ENCODE peak calls at places on chromosomes 6 and 20, in four cellular contexts. Y, L, A and T are unnamed samples.

GRCh38 chr6:116579143-116579542 is 7.8 kb downstream of the RWDD1 start:
- DNase-seq in Y (no peak), L (no peak), A (no peak), T (no peak)

GRCh38 chr6:118580585-118581419 is 32.7 kb downstream of the PLN start:
- DNase-seq in Y (no peak), L (peak), A (peak), T (no peak)

GRCh38 chr20:34713194-34713943 is 9.2 kb downstream of the TP53INP2 start:
- DNase-seq in Y (no peak), L (no peak), A (no peak), T (no peak)

GRCh38 chr6:67896476-67896875 is 738.6 kb upstream of the ADGRB3 start:
- DNase-seq in Y (no peak), L (no peak), A (no peak), T (no peak)

GRCh38 chr20:44022464-44022863 is 107.8 kb downstream of the TOX2 start:
- DNase-seq in Y (no peak), L (no peak), A (no peak), T (no peak)

GRCh38 chr6:83369692-83370091 is 61.2 kb downstream of the ME1 start:
- DNase-seq in Y (no peak), L (no peak), A (no peak), T (no peak)

GRCh38 chr6:166104107-166104506 is 63.5 kb downstream of the TBXT start:
- DNase-seq in Y (no peak), L (no peak), A (no peak), T (no peak)

GRCh38 chr6:158125271-158125670 is 42.8 kb downstream of the SERAC1 start:
- DNase-seq in Y (no peak), L (no peak), A (no peak), T (no peak)

DNA sequence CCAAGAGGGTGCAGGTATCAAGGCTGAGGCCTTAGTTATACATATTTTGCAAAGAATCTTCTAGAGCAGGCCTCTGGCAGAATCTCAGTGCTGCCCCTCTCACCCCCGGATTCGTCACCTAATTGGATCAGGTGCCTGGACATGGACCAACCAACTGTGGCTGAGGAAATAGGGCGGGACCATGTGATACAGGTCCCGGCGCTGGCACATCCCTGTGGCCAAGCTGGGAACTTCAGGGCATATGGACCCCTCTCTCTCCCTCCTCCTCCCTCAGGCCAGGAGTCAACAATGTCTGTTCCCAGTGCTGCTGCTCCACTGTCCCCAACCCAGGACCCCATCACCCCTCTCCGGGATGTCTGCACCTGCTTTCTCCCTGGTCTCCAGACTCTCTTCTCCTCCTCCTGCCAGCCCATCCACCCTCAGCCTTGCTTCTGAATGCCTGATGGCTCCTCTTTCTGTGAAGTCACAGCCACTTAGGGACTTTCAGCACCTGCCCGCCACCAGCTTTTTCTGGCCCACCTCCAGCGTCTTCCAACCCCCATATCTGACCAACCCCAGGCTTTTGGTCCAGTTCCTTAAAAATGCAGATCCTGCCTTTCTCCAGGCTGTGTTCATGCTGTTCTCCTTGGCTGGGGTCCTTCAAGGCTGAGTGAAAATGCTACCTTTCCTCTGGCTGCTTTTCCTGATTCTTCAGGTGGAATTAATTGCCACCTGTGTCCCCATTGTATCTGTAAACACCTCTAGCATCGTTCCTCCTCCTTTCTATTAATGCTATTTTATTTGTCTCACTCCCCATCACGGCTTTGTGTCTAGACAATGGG is 19.0 kb upstream of the MLN start:
- DNase-seq in Y (no peak), L (no peak), A (no peak), T (no peak)
- TF ChIP-seq CTCF in Y (no peak), L (no peak), A (no peak), T (no peak)

DNA sequence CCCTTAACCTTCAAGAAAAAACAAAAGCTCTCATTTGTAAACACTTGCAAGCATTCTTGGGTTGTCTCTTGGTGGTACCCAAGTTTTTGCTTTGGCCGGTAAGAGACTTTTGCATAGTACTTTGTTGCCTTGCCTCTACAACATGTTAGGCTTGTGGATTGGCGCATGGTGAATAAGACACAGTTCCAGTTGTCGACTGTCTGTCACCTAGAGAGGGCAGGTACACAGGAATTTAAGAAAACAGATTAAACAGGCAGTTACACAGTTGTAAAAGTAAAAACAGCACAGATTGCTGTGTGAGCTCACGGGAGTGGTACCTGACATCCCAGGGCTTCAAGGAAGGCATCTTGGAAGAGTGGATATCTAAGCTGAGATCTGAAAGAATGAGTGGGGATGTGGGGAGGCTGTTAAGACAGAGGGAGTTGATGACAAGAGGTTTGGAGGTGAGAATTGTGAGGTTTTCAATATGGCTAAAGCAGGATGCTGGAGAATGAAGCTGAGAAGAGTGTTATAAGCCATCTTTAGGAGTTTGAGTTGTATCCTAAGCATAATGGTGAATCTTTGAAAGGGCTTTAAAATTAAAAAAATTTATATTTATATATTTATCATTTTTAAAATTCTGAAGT is 19.2 kb downstream of the UTRN start:
- DNase-seq in Y (no peak), L (no peak), A (no peak), T (no peak)
- TF ChIP-seq CTCF in Y (no peak), L (no peak), A (no peak), T (no peak)

GRCh38 chr6:14131579-14131978 is 14.0 kb downstream of the CD83 start:
- DNase-seq in Y (no peak), L (no peak), A (no peak), T (no peak)
- TF ChIP-seq CTCF in Y (no peak), L (no peak), A (no peak), T (no peak)

GRCh38 chr6:28807682-28808280 is 116.0 kb downstream of the TRIM27 start:
- DNase-seq in Y (no peak), L (no peak), A (no peak), T (no peak)

GRCh38 chr6:28808383-28808782 is 115.4 kb downstream of the TRIM27 start:
- DNase-seq in Y (no peak), L (no peak), A (no peak), T (no peak)

GRCh38 chr6:28811873-28812272 is 111.9 kb downstream of the TRIM27 start:
- DNase-seq in Y (no peak), L (no peak), A (no peak), T (no peak)

GRCh38 chr6:28810655-28811053 is 113.1 kb downstream of the TRIM27 start:
- DNase-seq in Y (no peak), L (no peak), A (no peak), T (no peak)

GRCh38 chr6:28809947-28810654 is 113.7 kb downstream of the TRIM27 start:
- DNase-seq in Y (no peak), L (no peak), A (no peak), T (no peak)
- TF ChIP-seq CTCF in Y (no peak), L (no peak), A (no peak), T (no peak)

GRCh38 chr20:63544241-63544957 is 3.1 kb downstream of the SRMS start:
- DNase-seq in Y (no peak), L (no peak), A (no peak), T (no peak)
- TF ChIP-seq CTCF in Y (no peak), L (no peak), A (no peak), T (no peak)

DNA sequence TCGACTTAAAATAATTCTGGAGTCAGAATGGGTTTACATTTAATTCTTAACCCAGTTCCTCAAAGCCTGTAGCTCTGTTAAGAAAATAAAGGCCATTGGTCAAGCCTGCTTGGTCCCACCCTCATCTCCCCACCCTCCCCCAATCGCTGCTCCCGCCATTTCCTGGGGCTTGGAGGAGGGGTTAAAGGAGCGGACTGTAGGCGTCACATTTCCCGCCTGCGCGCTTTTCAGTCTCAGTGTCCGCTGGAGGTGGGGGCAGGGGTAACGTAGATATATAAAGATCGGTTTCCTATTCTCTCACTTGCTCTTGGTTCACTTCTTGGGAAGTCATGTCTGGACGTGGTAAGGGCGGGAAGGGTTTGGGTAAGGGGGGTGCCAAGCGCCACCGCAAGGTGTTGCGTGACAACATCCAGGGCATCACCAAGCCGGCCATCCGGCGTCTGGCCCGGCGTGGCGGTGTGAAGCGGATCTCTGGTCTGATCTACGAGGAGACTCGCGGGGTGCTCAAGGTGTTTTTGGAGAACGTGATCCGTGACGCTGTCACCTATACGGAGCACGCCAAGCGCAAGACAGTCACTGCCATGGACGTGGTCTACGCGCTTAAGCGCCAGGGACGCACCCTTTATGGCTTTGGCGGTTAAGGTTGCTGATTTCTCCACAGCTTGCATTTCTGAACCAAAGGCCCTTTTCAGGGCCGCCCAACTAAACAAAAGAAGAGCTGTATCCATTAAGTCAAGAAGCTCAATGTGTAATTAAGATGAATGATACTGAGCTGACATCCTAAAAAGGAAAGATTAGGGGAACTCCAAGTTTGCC is 59.0 kb downstream of the TRIM38 start:
- DNase-seq in Y (peak), L (peak), A (peak), T (peak)
- TF ChIP-seq CTCF in Y (no peak), L (no peak), A (no peak), T (no peak)

GRCh38 chr6:19322691-19323470 is 514.3 kb upstream of the ID4 start:
- DNase-seq in Y (no peak), L (no peak), A (no peak), T (no peak)
- TF ChIP-seq CTCF in Y (no peak), L (no peak), A (no peak), T (no peak)